ENCODE peak calls at places on chromosome 17, in six cellular contexts. V is breast epithelium, C is tibial artery, S is transverse colon, M is PC-9, Z is heart left ventricle. D is an unnamed sample. For H3K36me3 and H3K4me1, the result is how much of the 10 kb centered on the place peaks cover.

GRCh38 chr17:43543771-43544575 is 2.2 kb downstream of the ETV4 start:
- DNase-seq in V (no peak), C (no peak), S (no peak), M (peak), Z (no peak), D (no peak)

GRCh38 chr17:50917418-50917743 is 51.2 kb upstream of the TOB1 start:
- DNase-seq in V (no peak), C (no peak), S (no peak), M (no peak), Z (no peak), D (no peak)

GRCh38 chr17:13477180-13477611 is 124.5 kb downstream of the HS3ST3A1 start:
- DNase-seq in V (no peak), C (no peak), S (no peak), M (no peak), Z (no peak), D (no peak)

GRCh38 chr17:4858068-4858879 is 25.1 kb downstream of the MINK1 start:
- DNase-seq in V (peak), C (no peak), S (no peak), M (no peak), Z (peak), D (no peak)

GRCh38 chr17:15886804-15887203 is 58.1 kb upstream of the ADORA2B start:
- DNase-seq in V (no peak), C (no peak), S (no peak), M (no peak), Z (no peak), D (no peak)

GRCh38 chr17:58679263-58680037 is 12.4 kb downstream of the TEX14 start:
- DNase-seq in V (no peak), C (no peak), S (no peak), M (peak), Z (no peak), D (no peak)

GRCh38 chr17:72136692-72137550 is 16.1 kb downstream of the SOX9 start:
- DNase-seq in V (no peak), C (no peak), S (no peak), M (peak), Z (no peak), D (no peak)

GRCh38 chr17:74704536-74704935 is 8.2 kb downstream of the CD300LF start:
- DNase-seq in V (no peak), C (no peak), S (no peak), M (no peak), Z (no peak), D (no peak)

GRCh38 chr17:38717139-38717745 is 12.2 kb downstream of the MLLT6 start:
- DNase-seq in V (no peak), C (no peak), S (no peak), M (no peak), Z (no peak), D (no peak)

GRCh38 chr17:42553866-42554249 is 1.1 kb downstream of the HSD17B1 start:
- DNase-seq in V (no peak), C (no peak), S (no peak), M (no peak), Z (no peak), D (no peak)

GRCh38 chr17:14153374-14153773 is 83.3 kb downstream of the CDRT15 start:
- DNase-seq in V (no peak), C (no peak), S (no peak), M (no peak), Z (no peak), D (no peak)

GRCh38 chr17:67718325-67718941 is 697 bp downstream of the NOL11 start:
- DNase-seq in V (no peak), C (no peak), S (peak), M (no peak), Z (no peak), D (peak)

GRCh38 chr17:5605452-5605851 is 21.1 kb upstream of the NLRP1 start:
- DNase-seq in V (no peak), C (no peak), S (no peak), M (no peak), Z (no peak), D (no peak)

GRCh38 chr17:9290226-9290613 is 268.9 kb downstream of the NTN1 start:
- DNase-seq in V (no peak), C (no peak), S (no peak), M (no peak), Z (no peak), D (no peak)

GRCh38 chr17:34675143-34675542 is 95.8 kb downstream of the TMEM132E start:
- DNase-seq in V (no peak), C (no peak), S (no peak), M (no peak), Z (no peak), D (no peak)

GRCh38 chr17:61291457-61292311 is 108.0 kb upstream of the TBX2 start:
- DNase-seq in V (no peak), C (no peak), S (no peak), M (no peak), Z (no peak), D (no peak)

GRCh38 chr17:14427914-14428639 is 127.2 kb downstream of the HS3ST3B1 start:
- DNase-seq in V (no peak), C (no peak), S (peak), M (no peak), Z (no peak), D (peak)

GRCh38 chr17:66469088-66469442 is 166.7 kb downstream of the PRKCA start:
- DNase-seq in V (no peak), C (no peak), S (no peak), M (no peak), Z (no peak), D (no peak)

GRCh38 chr17:27577884-27578717 is 52.9 kb upstream of the LGALS9 start:
- DNase-seq in V (no peak), C (peak), S (no peak), M (no peak), Z (no peak), D (no peak)

GRCh38 chr17:79968116-79968515 is 67.6 kb downstream of the TBC1D16 start:
- DNase-seq in V (no peak), C (peak), S (no peak), M (no peak), Z (no peak), D (no peak)

GRCh38 chr17:79414520-79415065 is 196.3 kb downstream of the RBFOX3 start:
- DNase-seq in V (no peak), C (no peak), S (no peak), M (no peak), Z (no peak), D (no peak)

GRCh38 chr17:30929081-30929633 is 7.4 kb downstream of the ADAP2 start:
- DNase-seq in V (no peak), C (no peak), S (no peak), M (no peak), Z (no peak), D (no peak)

GRCh38 chr17:17551361-17551760 is 40.1 kb downstream of the PEMT start:
- DNase-seq in V (no peak), C (no peak), S (no peak), M (no peak), Z (peak), D (no peak)

GRCh38 chr17:67116045-67116575 is 71.8 kb downstream of the CACNG1 start:
- DNase-seq in V (no peak), C (no peak), S (no peak), M (no peak), Z (no peak), D (no peak)

GRCh38 chr17:71441098-71441497 is 679.7 kb upstream of the SOX9 start:
- DNase-seq in V (no peak), C (no peak), S (no peak), M (no peak), Z (no peak), D (no peak)

GRCh38 chr17:48051278-48051677 is 3.1 kb downstream of the NFE2L1 start:
- DNase-seq in V (peak), C (no peak), S (no peak), M (no peak), Z (no peak), D (no peak)

GRCh38 chr17:36975922-36976515 is 27.3 kb downstream of the AATF start:
- DNase-seq in V (no peak), C (no peak), S (no peak), M (no peak), Z (no peak), D (no peak)

GRCh38 chr17:40966848-40967247 is at the start of gene KRT39:
- DNase-seq in V (no peak), C (no peak), S (no peak), M (no peak), Z (no peak), D (no peak)

GRCh38 chr17:38729886-38730525 is at the start of gene CISD3:
- DNase-seq in V (peak), C (peak), S (peak), M (peak), Z (peak), D (peak)

GRCh38 chr17:4204676-4205075 is 59.1 kb downstream of the ANKFY1 start:
- DNase-seq in V (peak), C (peak), S (peak), M (no peak), Z (no peak), D (no peak)

GRCh38 chr17:56890390-56890789 is 23.5 kb downstream of the TRIM25 start:
- DNase-seq in V (no peak), C (no peak), S (no peak), M (no peak), Z (no peak), D (no peak)

GRCh38 chr17:58532555-58532951 is 18.1 kb upstream of the MTMR4 start:
- DNase-seq in V (no peak), C (no peak), S (no peak), M (no peak), Z (no peak), D (no peak)

GRCh38 chr17:38550661-38551060 is 55.1 kb downstream of the SRCIN1 start:
- DNase-seq in V (peak), C (peak), S (no peak), M (no peak), Z (peak), D (no peak)

GRCh38 chr17:66948061-66948750 is 16.3 kb upstream of the CACNG4 start:
- DNase-seq in V (no peak), C (no peak), S (no peak), M (peak), Z (no peak), D (no peak)

GRCh38 chr17:10754109-10754508 is 24.3 kb upstream of the TMEM220 start:
- DNase-seq in V (no peak), C (no peak), S (peak), M (no peak), Z (no peak), D (no peak)

DNA sequence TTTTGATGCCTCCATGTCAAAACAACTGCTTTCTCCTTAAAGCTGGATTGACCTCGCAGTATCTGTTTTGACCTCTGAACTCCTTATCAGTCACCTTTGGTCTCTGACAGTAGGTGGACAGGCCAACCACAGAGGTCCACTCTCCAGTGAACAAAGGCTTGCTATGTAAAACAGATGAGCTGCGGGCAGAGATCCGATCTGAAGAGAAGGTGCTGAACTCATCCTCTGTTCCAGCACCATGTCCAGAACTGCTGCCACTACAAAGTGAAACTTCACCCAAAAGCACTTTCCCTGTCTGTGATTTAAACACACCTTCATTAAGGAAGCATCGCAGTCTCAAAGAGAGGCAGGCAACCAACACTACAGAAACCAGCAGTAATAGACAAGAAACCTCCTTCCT is 117.3 kb upstream of the CORO6 start:
- DNase-seq in V (no peak), C (no peak), S (no peak), M (no peak), Z (no peak), D (no peak)
- H3K36me3 ChIP-seq in V (under half), C (under half), S (under half), M (under half), Z (under half), D (under half)

GRCh38 chr17:81238490-81238814 is 403 bp downstream of the TEPSIN start:
- DNase-seq in V (no peak), C (no peak), S (no peak), M (no peak), Z (no peak), D (no peak)

GRCh38 chr17:81237591-81238489 is 1.0 kb downstream of the TEPSIN start:
- DNase-seq in V (no peak), C (no peak), S (no peak), M (no peak), Z (no peak), D (no peak)

GRCh38 chr17:81239714-81240555 is 817 bp downstream of the NDUFAF8 start:
- DNase-seq in V (no peak), C (no peak), S (no peak), M (no peak), Z (no peak), D (peak)

GRCh38 chr17:81241203-81241602 is 2.1 kb downstream of the NDUFAF8 start:
- DNase-seq in V (no peak), C (no peak), S (no peak), M (no peak), Z (no peak), D (no peak)

GRCh38 chr17:81238815-81239713 is at the start of the genes NDUFAF8 and TEPSIN:
- DNase-seq in V (peak), C (peak), S (peak), M (peak), Z (peak), D (peak)
- TF ChIP-seq CTCF in V (no peak), C (peak), S (no peak), M (no peak), Z (no peak), D (no peak)

DNA sequence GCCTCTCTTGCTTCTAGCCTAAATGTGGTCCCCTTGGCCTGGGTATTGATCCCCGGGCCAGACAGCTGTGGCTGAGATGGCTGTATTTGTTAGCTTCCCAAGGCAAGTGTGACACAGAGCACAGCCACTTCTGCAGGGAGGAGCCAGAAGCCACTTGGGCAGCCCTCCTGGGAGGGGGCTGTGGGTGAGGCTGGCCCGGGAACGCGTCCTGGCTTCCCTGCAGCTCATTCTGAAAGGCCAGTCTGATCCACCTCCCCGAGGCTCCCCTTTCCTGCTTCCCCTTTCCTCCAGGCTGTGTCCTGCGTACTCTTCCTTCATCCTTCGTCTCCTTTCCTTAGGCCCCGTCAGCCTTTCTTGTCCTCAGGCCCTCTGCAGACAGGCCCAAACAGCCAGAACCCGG is 8.0 kb downstream of the SERPINF2 start:
- DNase-seq in V (no peak), C (no peak), S (no peak), M (no peak), Z (no peak), D (no peak)
- H3K4me1 ChIP-seq in V (under half), C (under half), S (under half), M (under half), Z (under half), D (under half)

DNA sequence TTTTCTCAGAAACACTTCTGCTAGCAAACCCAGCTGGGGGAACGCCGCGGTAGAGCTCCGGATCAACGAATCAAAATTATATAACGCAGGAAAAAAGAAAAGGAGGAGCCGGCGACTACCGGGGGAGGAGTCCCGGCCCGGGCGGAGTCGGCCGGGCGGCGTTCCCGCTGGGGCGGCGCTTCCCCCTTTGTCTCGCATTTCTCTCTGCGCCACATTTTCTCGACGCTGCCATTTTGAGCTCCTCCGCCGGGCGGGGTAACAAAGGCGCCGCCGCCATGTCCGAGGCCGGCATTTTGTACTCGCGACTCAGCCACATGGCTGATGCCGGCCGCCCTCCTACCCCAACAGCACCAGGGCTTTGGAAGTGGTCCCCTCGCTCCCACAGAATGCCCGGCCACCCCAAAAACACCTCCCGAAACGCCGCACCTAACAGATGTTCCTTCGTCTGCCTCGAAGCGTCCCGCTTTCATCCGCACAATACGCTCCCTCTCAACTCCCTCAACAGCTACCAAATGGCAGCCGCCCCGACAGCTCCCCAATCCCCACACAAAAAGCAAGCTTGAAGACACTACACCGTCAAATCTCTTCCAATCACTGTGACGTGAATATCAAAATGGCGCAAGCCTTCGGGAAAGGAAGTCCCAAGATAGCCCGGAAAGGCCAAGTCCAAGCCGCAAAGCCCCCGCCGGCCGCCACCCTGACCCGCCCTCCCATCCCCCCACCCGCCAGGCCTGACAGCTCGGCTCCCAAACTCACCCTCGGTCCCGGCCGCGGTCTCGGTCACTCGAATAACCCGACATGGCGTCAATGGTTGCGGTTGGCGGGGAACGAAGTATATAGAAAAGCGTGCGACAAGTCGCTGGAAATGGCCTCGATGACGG is 529 bp downstream of the DDX5 start:
- DNase-seq in V (peak), C (peak), S (peak), M (peak), Z (peak), D (peak)
- H3K36me3 ChIP-seq in V (under half), C (under half), S (under half), M (half or more), Z (under half), D (under half)

DNA sequence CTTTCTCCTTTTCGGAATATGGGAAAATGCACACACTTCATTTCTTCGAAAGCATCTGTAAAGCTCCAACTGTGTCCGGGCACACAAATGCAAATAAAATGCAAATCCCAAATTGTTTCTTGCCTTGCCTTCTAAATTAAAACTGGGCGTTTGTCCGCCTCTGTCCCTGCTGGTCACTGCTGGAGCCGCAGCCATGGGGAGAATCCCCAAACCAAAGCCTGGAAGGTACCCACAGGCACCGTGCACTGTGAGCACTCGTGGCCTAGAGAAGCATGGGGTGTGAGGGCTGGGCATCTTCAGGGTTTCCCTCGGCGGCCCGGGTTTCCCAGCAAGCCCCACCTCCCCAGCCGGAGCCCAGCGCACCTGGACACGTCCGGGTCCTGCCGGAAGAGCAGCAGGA is 2.9 kb downstream of the SLC47A2 start:
- DNase-seq in V (no peak), C (no peak), S (no peak), M (no peak), Z (no peak), D (no peak)
- TF ChIP-seq CTCF in V (no peak), C (no peak), S (no peak), M (no peak), Z (no peak), D (no peak)

GRCh38 chr17:78134899-78135385 is 4.4 kb downstream of the TMC8 start:
- DNase-seq in V (no peak), C (no peak), S (no peak), M (no peak), Z (no peak), D (no peak)

GRCh38 chr17:78132767-78133178 is 2.2 kb downstream of the TMC8 start:
- DNase-seq in V (no peak), C (peak), S (no peak), M (no peak), Z (no peak), D (no peak)

GRCh38 chr17:78133179-78133951 is 2.8 kb downstream of the TMC8 start:
- DNase-seq in V (no peak), C (peak), S (no peak), M (no peak), Z (no peak), D (no peak)

GRCh38 chr17:78135858-78136500 is 5.4 kb downstream of the TMC8 start:
- DNase-seq in V (no peak), C (no peak), S (no peak), M (no peak), Z (no peak), D (peak)

GRCh38 chr17:78133971-78134898 is 3.7 kb downstream of the TMC8 start:
- DNase-seq in V (no peak), C (no peak), S (peak), M (no peak), Z (no peak), D (peak)
- H3K4me1 ChIP-seq in V (under half), C (under half), S (under half), M (under half), Z (under half), D (half or more)

DNA sequence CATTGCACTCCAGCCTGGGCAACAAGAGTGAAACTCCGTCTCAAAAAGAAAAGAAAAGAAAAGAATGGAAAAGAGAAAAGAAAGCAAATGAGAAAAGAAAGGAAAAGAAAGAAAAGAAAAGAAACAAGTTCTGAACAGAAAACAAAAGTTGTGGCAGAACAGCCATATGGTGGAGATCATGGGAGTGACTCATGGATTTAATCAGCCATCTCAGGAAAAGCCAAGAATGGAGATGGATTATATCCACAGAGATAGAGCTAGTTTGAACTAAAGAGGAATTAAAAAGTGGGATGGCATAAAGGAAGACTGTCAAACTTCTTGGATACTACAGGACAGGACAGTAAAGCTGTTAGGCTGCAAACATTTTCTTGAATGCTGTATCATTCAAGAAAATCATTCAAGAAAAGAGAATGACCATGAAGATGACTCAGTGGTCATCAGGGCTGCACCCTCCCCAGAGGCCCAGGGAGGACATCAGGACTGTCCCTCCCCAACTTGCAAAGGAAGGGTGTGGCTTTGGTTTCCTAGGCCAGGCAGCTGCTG is 120.6 kb downstream of the USP22 start:
- DNase-seq in V (no peak), C (no peak), S (no peak), M (no peak), Z (peak), D (no peak)
- H3K36me3 ChIP-seq in V (under half), C (under half), S (under half), M (under half), Z (under half), D (under half)

GRCh38 chr17:73215414-73215813 is 22.6 kb downstream of the COG1 start:
- DNase-seq in V (no peak), C (no peak), S (no peak), M (no peak), Z (no peak), D (no peak)
- TF ChIP-seq CTCF in V (peak), C (no peak), S (peak), M (peak), Z (no peak), D (no peak)

D was measured in CD8-positive, alpha-beta T cell.